ENCODE peak calls at places on chromosomes 4 and X, in four cellular contexts. Y is K562, L is HCT116, N is HepG2. B is an unnamed sample.
A peak's percentile ranks its signal among the peaks of the same experiment; 100 is the strongest.

GRCh38 chrX:21963226-21963625 is 22.7 kb downstream of the SMS start:
- DNase-seq in N (no peak), L (no peak), Y (no peak), B (no peak)

GRCh38 chr4:139470997-139471665 is 17.2 kb downstream of the RAB33B start:
- DNase-seq in Y (no peak), L (no peak), N (no peak), B (no peak)

GRCh38 chrX:23509256-23509655 is 158.0 kb upstream of the PRDX4 start:
- DNase-seq in L (no peak), N (no peak), Y (no peak), B (no peak)

GRCh38 chr4:39341075-39341725 is 25.0 kb downstream of the RFC1 start:
- DNase-seq in Y (no peak), N (peak; percentile 96), L (no peak), B (no peak)

GRCh38 chr4:186227221-186227620 is at the start of gene KLKB1:
- DNase-seq in N (peak; percentile 64), L (no peak), Y (no peak), B (no peak)

GRCh38 chr4:82739292-82740190 is 59.1 kb downstream of the SCD5 start:
- DNase-seq in Y (peak; percentile 89), N (peak; percentile 58), L (peak; percentile 31), B (peak; percentile 97)

GRCh38 chr4:165651901-165652300 is 221.1 kb upstream of the TLL1 start:
- DNase-seq in N (no peak), L (no peak), Y (no peak), B (no peak)

GRCh38 chrX:131977619-131978018 is 45.5 kb upstream of the STK26 start:
- DNase-seq in N (no peak), L (no peak), Y (no peak), B (no peak)

GRCh38 chr4:78780093-78780492 is 3.9 kb downstream of the BMP2K start:
- DNase-seq in N (no peak), L (no peak), Y (no peak), B (no peak)

GRCh38 chrX:141903400-141904155 is at the start of gene MAGEC1:
- DNase-seq in N (no peak), L (no peak), Y (peak; percentile 46), B (no peak)

DNA sequence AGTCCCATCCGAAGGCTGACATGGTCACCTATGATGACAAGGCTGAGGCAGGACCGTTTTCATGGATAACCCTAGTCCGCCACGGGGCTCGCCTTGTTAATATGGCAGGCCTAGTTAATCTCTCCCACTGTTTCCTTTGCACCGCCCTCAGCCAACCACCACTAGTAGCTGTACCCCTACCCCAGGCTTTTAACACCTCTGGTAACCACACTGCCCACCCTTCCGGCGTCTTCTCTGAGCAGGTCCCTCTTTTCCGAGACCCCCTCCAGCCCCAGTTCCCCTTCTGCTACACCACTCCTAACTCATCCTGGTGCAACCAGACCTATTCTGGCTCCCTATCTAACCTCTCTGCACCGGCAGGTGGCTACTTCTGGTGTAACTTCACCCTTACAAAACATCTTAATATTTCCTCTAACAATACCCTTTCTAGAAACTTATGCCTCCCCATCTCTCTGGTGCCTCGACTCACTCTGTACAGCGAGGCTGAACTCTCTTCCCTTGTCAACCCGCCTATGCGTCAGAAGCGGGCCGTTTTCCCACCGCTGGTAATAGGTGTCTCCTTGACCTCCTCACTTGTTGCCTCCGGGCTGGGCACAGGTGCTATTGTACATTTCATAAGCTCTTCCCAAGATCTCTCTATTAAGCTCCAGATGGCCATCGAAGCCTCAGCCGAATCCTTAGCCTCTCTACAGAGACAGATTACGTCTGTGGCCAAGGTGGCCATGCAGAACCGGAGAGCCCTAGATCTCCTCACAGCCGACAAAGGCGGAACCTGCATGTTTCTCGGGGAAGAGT is 964.4 kb downstream of the RPA4 start:
- DNase-seq in L (no peak), Y (no peak), N (no peak), B (no peak)
- TF ChIP-seq FOSL1 in L (no peak), Y (no peak), N (no peak), B (no peak)

GRCh38 chr4:10629394-10629793 is 55.2 kb downstream of the CLNK start:
- DNase-seq in L (no peak), Y (no peak), N (no peak), B (no peak)

GRCh38 chr4:10639100-10639499 is 45.5 kb downstream of the CLNK start:
- DNase-seq in Y (no peak), L (no peak), N (no peak), B (no peak)

GRCh38 chr4:10639664-10640063 is 44.9 kb downstream of the CLNK start:
- DNase-seq in L (no peak), Y (no peak), N (no peak), B (no peak)

GRCh38 chr4:10640535-10641159 is 43.9 kb downstream of the CLNK start:
- DNase-seq in L (no peak), N (no peak), Y (no peak), B (no peak)

GRCh38 chr4:10635096-10635495 is 49.5 kb downstream of the CLNK start:
- DNase-seq in N (no peak), L (no peak), Y (no peak), B (no peak)
- TF ChIP-seq ZNF274 in N (no peak), L (no peak), Y (no peak), B (no peak)

GRCh38 chrX:9180623-9181022 is 146.7 kb upstream of the FAM9B start:
- DNase-seq in L (no peak), N (no peak), Y (no peak), B (no peak)
- TF ChIP-seq FOSL1 in L (no peak), N (no peak), Y (no peak), B (no peak)

DNA sequence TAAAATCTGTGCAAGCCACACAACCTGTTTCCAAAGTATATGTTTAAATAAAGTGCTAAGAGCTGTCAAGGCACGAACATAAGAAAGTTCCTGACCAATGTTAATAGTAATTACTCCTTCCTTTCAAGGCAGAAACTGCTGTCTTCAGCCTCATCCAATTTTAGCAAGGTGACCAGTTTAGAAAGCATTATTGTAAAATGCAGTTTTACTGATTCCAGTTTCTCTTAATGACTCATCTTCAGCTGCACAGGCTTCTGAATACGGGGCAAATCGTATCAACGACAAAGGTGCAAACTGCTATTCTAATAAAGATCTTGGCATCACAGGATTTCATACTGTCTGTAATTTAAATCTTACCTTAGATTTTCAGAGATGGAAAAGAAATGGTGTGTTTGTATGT is 87.5 kb downstream of the PPP3CA start:
- DNase-seq in N (no peak), Y (no peak), L (no peak), B (no peak)
- TF ChIP-seq ZNF274 in N (no peak), Y (no peak), L (no peak), B (no peak)

DNA sequence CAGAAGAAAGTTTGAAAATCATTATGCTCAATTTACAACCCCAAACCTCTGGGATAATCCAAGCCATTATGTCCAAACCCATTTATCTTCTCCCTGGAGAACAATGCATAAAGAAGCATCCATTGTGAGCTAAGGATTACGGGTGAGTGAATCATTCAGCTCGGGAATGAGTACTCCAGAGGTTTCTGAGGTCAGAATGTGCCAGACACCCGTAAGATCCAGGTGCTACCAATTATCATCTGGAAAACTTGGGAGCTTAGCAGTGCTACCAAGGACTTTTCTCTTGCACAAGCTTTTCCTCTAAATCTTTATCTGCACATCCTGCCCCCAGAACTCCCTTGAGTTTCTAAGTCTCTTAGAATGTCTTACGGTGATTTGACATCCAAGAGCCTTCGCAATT is 5.5 kb downstream of the SRPX start:
- DNase-seq in N (no peak), L (no peak), Y (no peak), B (no peak)
- TF ChIP-seq FOSL1 in N (no peak), L (no peak), Y (no peak), B (no peak)

DNA sequence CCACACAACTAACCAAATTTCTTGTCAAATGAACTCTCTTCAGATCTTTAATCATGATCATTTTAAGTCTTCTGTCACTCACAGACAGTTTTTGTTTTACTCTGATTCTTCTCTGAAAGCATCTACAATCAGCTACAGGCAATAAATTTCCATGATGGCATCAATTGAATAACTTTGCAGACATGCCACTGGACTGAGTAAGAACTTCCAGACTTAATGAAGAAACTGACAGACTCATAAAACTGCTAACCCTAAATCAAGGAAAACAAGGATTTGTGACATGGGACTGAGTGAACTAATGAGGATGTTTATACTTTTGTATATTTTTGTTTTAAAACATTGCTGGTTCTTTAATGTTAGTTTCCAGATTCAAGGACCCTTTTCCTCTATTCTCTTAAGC is 5.5 kb upstream of the PPP1R2C start:
- DNase-seq in Y (no peak), N (no peak), L (no peak), B (no peak)
- TF ChIP-seq ZNF274 in Y (no peak), N (no peak), L (no peak), B (no peak)

DNA sequence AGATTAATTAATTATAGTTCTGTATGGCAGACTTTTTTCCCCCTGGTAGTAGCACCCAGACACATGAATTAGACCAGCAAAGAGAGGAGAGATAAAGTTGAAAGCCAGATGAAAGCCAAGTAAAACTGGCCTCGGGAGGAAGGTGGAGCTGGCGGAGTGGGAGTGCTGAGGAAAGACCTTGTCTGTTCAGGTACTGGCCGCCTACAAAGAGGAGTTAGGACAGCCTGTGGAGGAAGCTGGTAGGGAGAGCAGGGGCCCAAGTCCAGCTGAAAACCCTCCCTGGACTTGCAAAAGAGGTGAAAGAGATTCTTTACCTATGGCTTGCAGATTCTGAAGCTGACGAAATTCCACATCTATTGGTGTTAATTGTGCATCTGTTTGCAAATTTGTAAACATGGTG is 11.7 kb downstream of the SHROOM2 start:
- DNase-seq in L (no peak), N (no peak), Y (no peak), B (no peak)
- TF ChIP-seq FOSL1 in L (no peak), N (no peak), Y (no peak), B (no peak)

DNA sequence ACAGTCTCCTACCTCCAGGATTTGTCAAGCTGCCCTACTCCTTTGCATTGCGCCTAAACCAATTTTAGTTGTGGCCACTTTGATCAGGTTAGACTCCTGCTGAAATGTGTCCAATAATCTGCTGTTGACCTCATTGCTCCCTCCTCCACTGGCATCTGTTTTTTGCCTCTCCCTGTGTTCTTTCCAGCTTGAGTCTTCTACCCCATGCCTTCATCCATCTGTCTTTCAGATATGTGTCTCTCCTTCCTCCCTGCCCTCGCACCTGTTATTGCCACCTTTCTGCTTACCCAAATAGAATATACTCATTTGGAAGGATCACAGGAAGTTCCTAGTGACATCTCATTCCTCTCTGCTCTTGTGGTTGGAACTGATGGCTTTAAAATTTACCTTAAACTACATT is 366.6 kb upstream of the CLNK start:
- DNase-seq in Y (no peak), N (no peak), L (no peak), B (no peak)
- TF ChIP-seq ZNF274 in Y (no peak), N (no peak), L (no peak), B (no peak)

B was measured in H1.